ENCODE peak calls at places on chromosomes 4 and X, in seven cellular contexts. J, I, R, Q, O, A and N are unnamed samples.

GRCh38 chr4:107619731-107620130 is 100.3 kb downstream of the PAPSS1 start:
- DNase-seq in J (no peak), I (no peak), R (no peak), Q (peak), O (no peak), A (no peak), N (no peak)

GRCh38 chrX:24169211-24169610 is 19.7 kb downstream of the ZFX start:
- DNase-seq in J (no peak), I (no peak), R (peak), Q (peak), O (no peak), A (no peak), N (no peak)

GRCh38 chr4:138535316-138535715 is 293.2 kb upstream of the SLC7A11 start:
- DNase-seq in J (no peak), I (no peak), R (no peak), Q (no peak), O (no peak), A (no peak), N (no peak)

GRCh38 chr4:136651278-136651667 is 881.0 kb downstream of the PCDH18 start:
- DNase-seq in J (no peak), I (no peak), R (no peak), Q (no peak), O (no peak), A (no peak), N (no peak)

GRCh38 chrX:55109304-55109703 is 20.5 kb downstream of the PAGE2 start:
- DNase-seq in J (no peak), I (peak), R (no peak), Q (no peak), O (no peak), A (no peak), N (no peak)

GRCh38 chr4:123495530-123495929 is 98.9 kb downstream of the SPRY1 start:
- DNase-seq in J (no peak), I (no peak), R (no peak), Q (no peak), O (no peak), A (no peak), N (no peak)

GRCh38 chr4:6782147-6782845 is at the start of gene KIAA0232:
- DNase-seq in J (peak), I (peak), R (peak), Q (peak), O (peak), A (peak), N (peak)

GRCh38 chrX:48956728-48957414 is 536 bp downstream of the OTUD5 start:
- DNase-seq in J (no peak), I (no peak), R (no peak), Q (no peak), O (no peak), A (no peak), N (no peak)

GRCh38 chr4:175787948-175788347 is 24.1 kb downstream of the GPM6A start:
- DNase-seq in J (no peak), I (no peak), R (no peak), Q (no peak), O (no peak), A (no peak), N (no peak)

GRCh38 chr4:140123666-140124377 is 30.2 kb downstream of the MAML3 start:
- DNase-seq in J (no peak), I (no peak), R (no peak), Q (no peak), O (no peak), A (no peak), N (no peak)

GRCh38 chr4:9703391-9703790 is 78.0 kb upstream of the DRD5 start:
- DNase-seq in J (peak), I (peak), R (peak), Q (peak), O (peak), A (peak), N (no peak)

GRCh38 chrX:38045697-38046096 is 39.3 kb downstream of the SYTL5 start:
- DNase-seq in J (no peak), I (no peak), R (no peak), Q (no peak), O (no peak), A (no peak), N (no peak)

GRCh38 chrX:134460861-134461218 is 875 bp downstream of the HPRT1 start:
- DNase-seq in J (no peak), I (peak), R (no peak), Q (peak), O (no peak), A (peak), N (no peak)

GRCh38 chr4:76948441-76949292 is 885 bp upstream of the SEPTIN11 start:
- DNase-seq in J (peak), I (peak), R (peak), Q (peak), O (peak), A (peak), N (peak)

GRCh38 chr4:130124066-130124465 is 1028.1 kb downstream of the C4orf33 start:
- DNase-seq in J (no peak), I (no peak), R (no peak), Q (no peak), O (no peak), A (no peak), N (no peak)

GRCh38 chr4:148273501-148273986 is 168.7 kb downstream of the NR3C2 start:
- DNase-seq in J (no peak), I (no peak), R (no peak), Q (no peak), O (no peak), A (no peak), N (peak)

GRCh38 chr4:55363618-55364420 is 17.8 kb downstream of the SRD5A3 start:
- DNase-seq in J (no peak), I (no peak), R (no peak), Q (no peak), O (no peak), A (no peak), N (no peak)

GRCh38 chr4:184811484-184812180 is 14.1 kb downstream of the ACSL1 start:
- DNase-seq in J (no peak), I (no peak), R (no peak), Q (no peak), O (no peak), A (no peak), N (no peak)

GRCh38 chr4:99815597-99816011 is 1.0 kb upstream of the DAPP1 start:
- DNase-seq in J (no peak), I (peak), R (no peak), Q (no peak), O (no peak), A (peak), N (no peak)

GRCh38 chr4:1511441-1512041 is 105.3 kb upstream of the NKX1-1 start:
- DNase-seq in J (no peak), I (peak), R (no peak), Q (peak), O (no peak), A (peak), N (peak)

GRCh38 chr4:185358514-185359433 is 37.0 kb downstream of the LRP2BP start:
- DNase-seq in J (no peak), I (no peak), R (no peak), Q (no peak), O (no peak), A (no peak), N (no peak)

GRCh38 chr4:103996059-103996458 is 276.3 kb upstream of the TACR3 start:
- DNase-seq in J (no peak), I (peak), R (no peak), Q (no peak), O (no peak), A (peak), N (no peak)

GRCh38 chrX:107766470-107767140 is 9.0 kb downstream of the TSC22D3 start:
- DNase-seq in J (no peak), I (no peak), R (no peak), Q (peak), O (no peak), A (no peak), N (peak)

GRCh38 chr4:170089274-170089742 is 448 bp downstream of the AADAT start:
- DNase-seq in J (peak), I (no peak), R (no peak), Q (peak), O (no peak), A (peak), N (peak)

GRCh38 chrX:141314441-141314840 is 72.1 kb upstream of the SPANXC start:
- DNase-seq in J (no peak), I (no peak), R (no peak), Q (no peak), O (no peak), A (no peak), N (no peak)

GRCh38 chr4:86101841-86102240 is 258.0 kb downstream of the MAPK10 start:
- DNase-seq in J (no peak), I (no peak), R (no peak), Q (no peak), O (no peak), A (no peak), N (no peak)

GRCh38 chrX:69262036-69262905 is 97.0 kb upstream of the PJA1 start:
- DNase-seq in J (no peak), I (no peak), R (no peak), Q (peak), O (no peak), A (no peak), N (peak)

GRCh38 chr4:78424456-78424855 is 127.1 kb upstream of the ANXA3 start:
- DNase-seq in J (no peak), I (no peak), R (no peak), Q (no peak), O (no peak), A (no peak), N (no peak)

GRCh38 chrX:43065978-43066377 is 288.0 kb upstream of the PPP1R2C start:
- DNase-seq in J (no peak), I (no peak), R (no peak), Q (no peak), O (no peak), A (no peak), N (no peak)

GRCh38 chrX:15336023-15336413 is 695 bp upstream of the PIGA start:
- DNase-seq in J (no peak), I (peak), R (peak), Q (peak), O (no peak), A (peak), N (no peak)

GRCh38 chr4:165204462-165204830 is 2.9 kb upstream of the KLHL2 start:
- DNase-seq in J (no peak), I (no peak), R (no peak), Q (peak), O (no peak), A (no peak), N (no peak)

GRCh38 chr4:183618681-183619080 is 40.3 kb downstream of the RWDD4 start:
- DNase-seq in J (no peak), I (no peak), R (no peak), Q (no peak), O (no peak), A (no peak), N (no peak)

GRCh38 chr4:14888790-14889189 is 113.5 kb upstream of the CPEB2 start:
- DNase-seq in J (no peak), I (peak), R (no peak), Q (no peak), O (no peak), A (no peak), N (no peak)

GRCh38 chrX:40816906-40817305 is 81.6 kb upstream of the MED14 start:
- DNase-seq in J (no peak), I (no peak), R (no peak), Q (no peak), O (no peak), A (no peak), N (no peak)

GRCh38 chrX:23784487-23785301 is 1.7 kb downstream of the SAT1 start:
- DNase-seq in J (no peak), I (peak), R (peak), Q (peak), O (no peak), A (no peak), N (no peak)

GRCh38 chrX:72340572-72340971 is 34.9 kb upstream of the CITED1 start:
- DNase-seq in J (no peak), I (no peak), R (no peak), Q (no peak), O (no peak), A (no peak), N (no peak)

GRCh38 chr4:123671633-123672404 is 275.2 kb downstream of the SPRY1 start:
- DNase-seq in J (no peak), I (no peak), R (no peak), Q (no peak), O (peak), A (no peak), N (no peak)

GRCh38 chr4:30837131-30837539 is 117.0 kb downstream of the PCDH7 start:
- DNase-seq in J (no peak), I (peak), R (no peak), Q (no peak), O (no peak), A (no peak), N (no peak)

GRCh38 chr4:27366424-27366823 is 505.8 kb downstream of the STIM2 start:
- DNase-seq in J (no peak), I (no peak), R (no peak), Q (peak), O (no peak), A (no peak), N (no peak)